ENCODE peak calls at places on chromosomes 5 and 9, in five cellular contexts. One of them, this sample, is unnamed.

GRCh38 chr5:31598640-31599611 is 40.0 kb upstream of the PDZD2 start:
- DNase-seq in GM12864: no peak
- DNase-seq in Panc1: no peak
- DNase-seq in fibroblast of the aortic adventitia: no peak
- DNase-seq in bronchial epithelial cell: no peak
- DNase-seq in this sample: no peak

GRCh38 chr5:98187945-98188344 is 585.5 kb upstream of the RGMB start:
- DNase-seq in GM12864: no peak
- DNase-seq in Panc1: no peak
- DNase-seq in fibroblast of the aortic adventitia: peak; percentile 33
- DNase-seq in bronchial epithelial cell: peak; percentile 65
- DNase-seq in this sample: no peak

GRCh38 chr5:176595386-176595943 is 14.5 kb downstream of the GPRIN1 start:
- DNase-seq in GM12864: no peak
- DNase-seq in Panc1: no peak
- DNase-seq in fibroblast of the aortic adventitia: no peak
- DNase-seq in bronchial epithelial cell: no peak
- DNase-seq in this sample: no peak

GRCh38 chr9:98192503-98193335 is at the start of gene CORO2A:
- DNase-seq in GM12864: no peak
- DNase-seq in Panc1: no peak
- DNase-seq in fibroblast of the aortic adventitia: peak; percentile 41
- DNase-seq in bronchial epithelial cell: peak; percentile 94
- DNase-seq in this sample: peak; percentile 67

GRCh38 chr9:129608561-129609481 is 12.1 kb downstream of the C9orf50 start:
- DNase-seq in GM12864: no peak
- DNase-seq in Panc1: no peak
- DNase-seq in fibroblast of the aortic adventitia: no peak
- DNase-seq in bronchial epithelial cell: no peak
- DNase-seq in this sample: no peak

GRCh38 chr9:106954562-106954961 is 91.6 kb downstream of the ZNF462 start:
- DNase-seq in GM12864: no peak
- DNase-seq in Panc1: no peak
- DNase-seq in fibroblast of the aortic adventitia: no peak
- DNase-seq in bronchial epithelial cell: peak; percentile 89
- DNase-seq in this sample: no peak

GRCh38 chr9:107175039-107175438 is 108.0 kb upstream of the RAD23B start:
- DNase-seq in GM12864: no peak
- DNase-seq in Panc1: no peak
- DNase-seq in fibroblast of the aortic adventitia: peak; percentile 41
- DNase-seq in bronchial epithelial cell: peak; percentile 38
- DNase-seq in this sample: no peak

GRCh38 chr9:138098116-138098907 is 220.7 kb downstream of the CACNA1B start:
- DNase-seq in GM12864: no peak
- DNase-seq in Panc1: no peak
- DNase-seq in fibroblast of the aortic adventitia: no peak
- DNase-seq in bronchial epithelial cell: no peak
- DNase-seq in this sample: no peak

GRCh38 chr9:26779072-26779471 is 113.5 kb downstream of the CAAP1 start:
- DNase-seq in GM12864: no peak
- DNase-seq in Panc1: no peak
- DNase-seq in fibroblast of the aortic adventitia: peak; percentile 53
- DNase-seq in bronchial epithelial cell: peak; percentile 15
- DNase-seq in this sample: no peak

GRCh38 chr9:87443006-87443405 is 54.7 kb upstream of the DAPK1 start:
- DNase-seq in GM12864: no peak
- DNase-seq in Panc1: no peak
- DNase-seq in fibroblast of the aortic adventitia: no peak
- DNase-seq in bronchial epithelial cell: no peak
- DNase-seq in this sample: no peak

GRCh38 chr5:60026174-60026573 is 132.6 kb upstream of the PDE4D start:
- DNase-seq in GM12864: no peak
- DNase-seq in Panc1: no peak
- DNase-seq in fibroblast of the aortic adventitia: peak; percentile 7
- DNase-seq in bronchial epithelial cell: no peak
- DNase-seq in this sample: peak; percentile 26

GRCh38 chr5:143200781-143201398 is 202.6 kb downstream of the NR3C1 start:
- DNase-seq in GM12864: no peak
- DNase-seq in Panc1: no peak
- DNase-seq in fibroblast of the aortic adventitia: peak; percentile 93
- DNase-seq in bronchial epithelial cell: peak; percentile 96
- DNase-seq in this sample: peak; percentile 86

GRCh38 chr5:14726066-14726838 is 61.7 kb downstream of the OTULIN start:
- DNase-seq in GM12864: no peak
- DNase-seq in Panc1: no peak
- DNase-seq in fibroblast of the aortic adventitia: no peak
- DNase-seq in bronchial epithelial cell: peak; percentile 41
- DNase-seq in this sample: peak; percentile 53

GRCh38 chr5:133149333-133149732 is 97.5 kb downstream of the HSPA4 start:
- DNase-seq in GM12864: no peak
- DNase-seq in Panc1: no peak
- DNase-seq in fibroblast of the aortic adventitia: no peak
- DNase-seq in bronchial epithelial cell: no peak
- DNase-seq in this sample: no peak

GRCh38 chr9:118961857-118962256 is 407.4 kb downstream of the BRINP1 start:
- DNase-seq in GM12864: no peak
- DNase-seq in Panc1: peak; percentile 2
- DNase-seq in fibroblast of the aortic adventitia: no peak
- DNase-seq in bronchial epithelial cell: peak; percentile 26
- DNase-seq in this sample: peak; percentile 48

GRCh38 chr9:31683126-31683525 is 701.3 kb upstream of the ACO1 start:
- DNase-seq in GM12864: no peak
- DNase-seq in Panc1: no peak
- DNase-seq in fibroblast of the aortic adventitia: no peak
- DNase-seq in bronchial epithelial cell: no peak
- DNase-seq in this sample: peak; percentile 1

GRCh38 chr9:133842721-133843227 is 104.6 kb upstream of the SARDH start:
- DNase-seq in GM12864: no peak
- DNase-seq in Panc1: no peak
- DNase-seq in fibroblast of the aortic adventitia: no peak
- DNase-seq in bronchial epithelial cell: no peak
- DNase-seq in this sample: no peak

GRCh38 chr5:17918373-17919104 is 284.3 kb downstream of the TAF11L14 start:
- DNase-seq in GM12864: no peak
- DNase-seq in Panc1: no peak
- DNase-seq in fibroblast of the aortic adventitia: no peak
- DNase-seq in bronchial epithelial cell: peak; percentile 29
- DNase-seq in this sample: no peak

GRCh38 chr5:176812269-176813259 is 2.2 kb downstream of the UNC5A start:
- DNase-seq in GM12864: no peak
- DNase-seq in Panc1: no peak
- DNase-seq in fibroblast of the aortic adventitia: no peak
- DNase-seq in bronchial epithelial cell: no peak
- DNase-seq in this sample: peak; percentile 25

GRCh38 chr9:87610200-87611155 is 112.8 kb downstream of the DAPK1 start:
- DNase-seq in GM12864: no peak
- DNase-seq in Panc1: no peak
- DNase-seq in fibroblast of the aortic adventitia: peak; percentile 88
- DNase-seq in bronchial epithelial cell: peak; percentile 41
- DNase-seq in this sample: peak; percentile 23

GRCh38 chr9:100639851-100640250 is 62.0 kb downstream of the CAVIN4 start:
- DNase-seq in GM12864: no peak
- DNase-seq in Panc1: no peak
- DNase-seq in fibroblast of the aortic adventitia: no peak
- DNase-seq in bronchial epithelial cell: no peak
- DNase-seq in this sample: no peak

GRCh38 chr5:171744882-171745281 is 40.7 kb upstream of the SMIM23 start:
- DNase-seq in GM12864: no peak
- DNase-seq in Panc1: no peak
- DNase-seq in fibroblast of the aortic adventitia: no peak
- DNase-seq in bronchial epithelial cell: no peak
- DNase-seq in this sample: no peak

GRCh38 chr5:1836176-1836890 is 35.1 kb downstream of the NDUFS6 start:
- DNase-seq in GM12864: no peak
- DNase-seq in Panc1: no peak
- DNase-seq in fibroblast of the aortic adventitia: no peak
- DNase-seq in bronchial epithelial cell: no peak
- DNase-seq in this sample: no peak

GRCh38 chr9:115524467-115525059 is 406.6 kb upstream of the TNC start:
- DNase-seq in GM12864: no peak
- DNase-seq in Panc1: peak; percentile 12
- DNase-seq in fibroblast of the aortic adventitia: peak; percentile 87
- DNase-seq in bronchial epithelial cell: peak; percentile 73
- DNase-seq in this sample: peak; percentile 82
- TF ChIP-seq CTCF in GM12864: peak; percentile 68
- TF ChIP-seq CTCF in Panc1: peak; percentile 54
- TF ChIP-seq CTCF in fibroblast of the aortic adventitia: peak; percentile 79
- TF ChIP-seq CTCF in bronchial epithelial cell: peak; percentile 74
- TF ChIP-seq CTCF in this sample: peak; percentile 87

GRCh38 chr5:178483620-178484019 is 106.6 kb downstream of the COL23A1 start:
- DNase-seq in GM12864: no peak
- DNase-seq in Panc1: no peak
- DNase-seq in fibroblast of the aortic adventitia: no peak
- DNase-seq in bronchial epithelial cell: no peak
- DNase-seq in this sample: no peak
- H3K4me3 ChIP-seq in GM12864: no peak overlapping the region
- H3K4me3 ChIP-seq in Panc1: no peak overlapping the region
- H3K4me3 ChIP-seq in fibroblast of the aortic adventitia: no peak overlapping the region
- H3K4me3 ChIP-seq in bronchial epithelial cell: no peak overlapping the region
- H3K4me3 ChIP-seq in this sample: no peak overlapping the region

GRCh38 chr9:124855944-124856773 is 2.9 kb downstream of the WDR38 start:
- DNase-seq in GM12864: no peak
- DNase-seq in Panc1: no peak
- DNase-seq in fibroblast of the aortic adventitia: no peak
- DNase-seq in bronchial epithelial cell: no peak
- DNase-seq in this sample: no peak
- TF ChIP-seq CTCF in GM12864: peak; percentile 35
- TF ChIP-seq CTCF in Panc1: peak; percentile 71
- TF ChIP-seq CTCF in fibroblast of the aortic adventitia: peak; percentile 42
- TF ChIP-seq CTCF in bronchial epithelial cell: peak; percentile 50
- TF ChIP-seq CTCF in this sample: peak; percentile 36

GRCh38 chr5:116076496-116076895 is 8.3 kb upstream of the COMMD10 start:
- DNase-seq in GM12864: peak; percentile 69
- DNase-seq in Panc1: no peak
- DNase-seq in fibroblast of the aortic adventitia: no peak
- DNase-seq in bronchial epithelial cell: peak; percentile 6
- DNase-seq in this sample: no peak
- H3K4me3 ChIP-seq in GM12864: no peak overlapping the region
- H3K4me3 ChIP-seq in Panc1: no peak overlapping the region
- H3K4me3 ChIP-seq in fibroblast of the aortic adventitia: no peak overlapping the region
- H3K4me3 ChIP-seq in bronchial epithelial cell: no peak overlapping the region
- H3K4me3 ChIP-seq in this sample: no peak overlapping the region

DNA sequence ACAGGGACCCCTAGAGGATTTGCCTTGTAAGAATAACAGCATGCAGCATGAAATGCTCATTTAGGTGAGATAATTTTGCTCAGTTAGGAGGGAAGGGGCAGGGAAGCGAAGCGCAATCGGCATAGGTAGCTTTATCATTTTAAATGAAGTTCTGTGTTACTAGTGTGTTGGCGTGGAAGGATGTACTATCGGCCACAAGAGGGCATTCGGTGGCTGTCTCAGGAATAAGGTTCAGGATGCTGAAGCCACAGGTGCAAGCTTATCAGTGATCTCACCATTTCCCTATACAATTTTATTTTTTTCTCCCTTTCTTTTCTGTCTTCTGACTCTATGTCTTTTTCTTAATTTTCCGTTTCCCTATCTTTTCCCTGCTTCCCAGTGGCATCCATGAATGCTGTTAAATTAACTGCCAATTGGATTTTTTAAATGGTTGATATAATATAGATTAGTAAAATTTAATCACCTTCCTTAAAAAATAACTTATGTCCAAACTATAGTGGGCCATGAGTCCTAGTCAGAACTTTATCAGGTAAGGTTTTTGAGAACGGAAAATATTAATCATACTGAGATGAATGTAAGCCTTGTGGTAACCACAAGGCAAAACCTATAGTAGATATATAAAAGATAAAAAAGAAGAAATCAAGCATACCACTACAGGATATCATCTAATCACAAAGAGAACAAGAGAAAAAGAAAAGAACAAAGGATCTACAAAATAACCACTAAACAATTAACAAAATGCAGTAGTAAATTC is 1.2 kb upstream of the INSL6 start:
- DNase-seq in GM12864: peak; percentile 24
- DNase-seq in Panc1: no peak
- DNase-seq in fibroblast of the aortic adventitia: peak; percentile 69
- DNase-seq in bronchial epithelial cell: peak; percentile 68
- DNase-seq in this sample: peak; percentile 71
- TF ChIP-seq CTCF in GM12864: peak; percentile 43
- TF ChIP-seq CTCF in Panc1: peak; percentile 66
- TF ChIP-seq CTCF in fibroblast of the aortic adventitia: peak; percentile 73
- TF ChIP-seq CTCF in bronchial epithelial cell: peak; percentile 80
- TF ChIP-seq CTCF in this sample: peak; percentile 78

GRCh38 chr5:170436335-170436734 is 47.2 kb upstream of the KCNMB1 start:
- DNase-seq in GM12864: no peak
- DNase-seq in Panc1: no peak
- DNase-seq in fibroblast of the aortic adventitia: no peak
- DNase-seq in bronchial epithelial cell: no peak
- DNase-seq in this sample: no peak
- H3K4me3 ChIP-seq in GM12864: no peak overlapping the region
- H3K4me3 ChIP-seq in Panc1: no peak overlapping the region
- H3K4me3 ChIP-seq in fibroblast of the aortic adventitia: no peak overlapping the region
- H3K4me3 ChIP-seq in bronchial epithelial cell: no peak overlapping the region
- H3K4me3 ChIP-seq in this sample: no peak overlapping the region

DNA sequence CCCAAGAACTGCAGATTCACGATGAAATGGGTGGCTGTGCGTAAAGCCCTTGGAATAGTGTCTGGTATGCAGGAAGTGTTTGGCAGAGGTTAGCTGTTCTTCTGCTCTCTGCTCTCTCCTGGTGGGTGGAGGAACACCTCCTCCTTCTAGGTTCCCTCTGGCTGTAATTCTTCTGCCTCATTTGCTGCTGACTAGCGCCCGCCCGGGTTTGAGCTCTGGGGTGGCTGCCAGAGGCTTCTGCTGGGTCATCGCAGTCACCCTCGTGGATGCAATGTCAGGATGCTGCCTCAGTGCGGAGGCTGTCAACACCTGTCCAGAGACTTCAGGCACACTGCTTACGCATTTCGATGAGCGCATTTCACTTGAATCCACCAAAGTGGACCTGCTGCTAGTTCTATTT is 11.7 kb downstream of the DOCK2 start:
- DNase-seq in GM12864: no peak
- DNase-seq in Panc1: no peak
- DNase-seq in fibroblast of the aortic adventitia: no peak
- DNase-seq in bronchial epithelial cell: no peak
- DNase-seq in this sample: no peak
- TF ChIP-seq CTCF in GM12864: no peak
- TF ChIP-seq CTCF in Panc1: no peak
- TF ChIP-seq CTCF in fibroblast of the aortic adventitia: no peak
- TF ChIP-seq CTCF in bronchial epithelial cell: no peak
- TF ChIP-seq CTCF in this sample: no peak

DNA sequence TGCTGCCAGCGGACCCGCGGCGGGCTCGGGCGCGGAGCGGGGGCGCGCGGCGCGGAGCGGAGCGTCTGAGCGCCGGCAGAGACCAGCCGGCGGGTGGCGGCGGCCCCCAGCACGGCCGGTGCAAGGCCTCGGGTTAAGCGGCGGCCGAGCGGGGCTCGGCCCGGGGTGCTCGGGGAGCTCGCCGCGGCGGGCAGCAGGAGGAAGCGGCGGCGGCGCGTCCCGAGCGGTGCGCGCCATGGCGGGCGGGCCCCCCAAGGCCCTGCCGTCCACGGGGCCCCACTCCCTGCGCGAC is 153 bp downstream of the SNX30 start:
- DNase-seq in GM12864: no peak
- DNase-seq in Panc1: no peak
- DNase-seq in fibroblast of the aortic adventitia: no peak
- DNase-seq in bronchial epithelial cell: no peak
- DNase-seq in this sample: no peak
- H3K4me3 ChIP-seq in GM12864: peak overlapping the region; percentile 91
- H3K4me3 ChIP-seq in Panc1: peak overlapping the region; percentile 65
- H3K4me3 ChIP-seq in fibroblast of the aortic adventitia: peak overlapping the region; percentile 97
- H3K4me3 ChIP-seq in bronchial epithelial cell: peak overlapping the region; percentile 86
- H3K4me3 ChIP-seq in this sample: peak overlapping the region; percentile 84

This sample was measured in fibroblast of villous mesenchyme.